ENCODE peak calls at places on chromosome X, in seven cellular contexts. One of them, this sample, is unnamed. For H3K4me1, the result is how much of the 10 kb centered on the place peaks cover.

GRCh38 chrX:137401092-137401491 is 164.8 kb upstream of the ZIC3 start:
- DNase-seq in aorta: no peak
- DNase-seq in transverse colon: no peak
- DNase-seq in CD8-positive, alpha-beta memory T cell: no peak
- DNase-seq in left lung: no peak
- DNase-seq in CD8-positive, alpha-beta T cell: no peak
- DNase-seq in upper lobe of right lung: no peak
- DNase-seq in this sample: no peak

GRCh38 chrX:27451324-27451723 is 11.8 kb downstream of the PPP4R3C start:
- DNase-seq in aorta: no peak
- DNase-seq in transverse colon: no peak
- DNase-seq in CD8-positive, alpha-beta memory T cell: no peak
- DNase-seq in left lung: no peak
- DNase-seq in CD8-positive, alpha-beta T cell: no peak
- DNase-seq in upper lobe of right lung: no peak
- DNase-seq in this sample: no peak

GRCh38 chrX:43643662-43644061 is 12.4 kb upstream of the MAOA start:
- DNase-seq in aorta: no peak
- DNase-seq in transverse colon: no peak
- DNase-seq in CD8-positive, alpha-beta memory T cell: no peak
- DNase-seq in left lung: no peak
- DNase-seq in CD8-positive, alpha-beta T cell: no peak
- DNase-seq in upper lobe of right lung: no peak
- DNase-seq in this sample: no peak

GRCh38 chrX:69238153-69238959 is 73.1 kb upstream of the PJA1 start:
- DNase-seq in aorta: no peak
- DNase-seq in transverse colon: no peak
- DNase-seq in CD8-positive, alpha-beta memory T cell: no peak
- DNase-seq in left lung: no peak
- DNase-seq in CD8-positive, alpha-beta T cell: no peak
- DNase-seq in upper lobe of right lung: no peak
- DNase-seq in this sample: no peak

GRCh38 chrX:2691543-2692220 is 587 bp downstream of the CD99 start:
- DNase-seq in aorta: peak
- DNase-seq in transverse colon: peak
- DNase-seq in CD8-positive, alpha-beta memory T cell: no peak
- DNase-seq in left lung: peak
- DNase-seq in CD8-positive, alpha-beta T cell: no peak
- DNase-seq in upper lobe of right lung: peak
- DNase-seq in this sample: peak

GRCh38 chrX:133654801-133655200 is 239.5 kb upstream of the GPC4 start:
- DNase-seq in aorta: no peak
- DNase-seq in transverse colon: no peak
- DNase-seq in CD8-positive, alpha-beta memory T cell: no peak
- DNase-seq in left lung: no peak
- DNase-seq in CD8-positive, alpha-beta T cell: no peak
- DNase-seq in upper lobe of right lung: no peak
- DNase-seq in this sample: no peak

GRCh38 chrX:100720301-100720700 is 11.6 kb downstream of the SYTL4 start:
- DNase-seq in aorta: no peak
- DNase-seq in transverse colon: no peak
- DNase-seq in CD8-positive, alpha-beta memory T cell: no peak
- DNase-seq in left lung: no peak
- DNase-seq in CD8-positive, alpha-beta T cell: no peak
- DNase-seq in upper lobe of right lung: no peak
- DNase-seq in this sample: no peak

GRCh38 chrX:3713937-3714434 is 537 bp upstream of the PRKX start:
- DNase-seq in aorta: no peak
- DNase-seq in transverse colon: peak
- DNase-seq in CD8-positive, alpha-beta memory T cell: no peak
- DNase-seq in left lung: no peak
- DNase-seq in CD8-positive, alpha-beta T cell: no peak
- DNase-seq in upper lobe of right lung: no peak
- DNase-seq in this sample: peak

GRCh38 chrX:10356979-10357378 is 200.2 kb downstream of the CLCN4 start:
- DNase-seq in aorta: no peak
- DNase-seq in transverse colon: no peak
- DNase-seq in CD8-positive, alpha-beta memory T cell: no peak
- DNase-seq in left lung: no peak
- DNase-seq in CD8-positive, alpha-beta T cell: no peak
- DNase-seq in upper lobe of right lung: no peak
- DNase-seq in this sample: no peak

GRCh38 chrX:5646818-5647217 is 581.8 kb downstream of the NLGN4X start:
- DNase-seq in aorta: no peak
- DNase-seq in transverse colon: peak
- DNase-seq in CD8-positive, alpha-beta memory T cell: no peak
- DNase-seq in left lung: no peak
- DNase-seq in CD8-positive, alpha-beta T cell: no peak
- DNase-seq in upper lobe of right lung: no peak
- DNase-seq in this sample: no peak

GRCh38 chrX:63764946-63765345 is 20.1 kb downstream of the ARHGEF9 start:
- DNase-seq in aorta: no peak
- DNase-seq in transverse colon: no peak
- DNase-seq in CD8-positive, alpha-beta memory T cell: no peak
- DNase-seq in left lung: no peak
- DNase-seq in CD8-positive, alpha-beta T cell: no peak
- DNase-seq in upper lobe of right lung: no peak
- DNase-seq in this sample: no peak

GRCh38 chrX:68163446-68163845 is 269.8 kb downstream of the OPHN1 start:
- DNase-seq in aorta: no peak
- DNase-seq in transverse colon: no peak
- DNase-seq in CD8-positive, alpha-beta memory T cell: no peak
- DNase-seq in left lung: no peak
- DNase-seq in CD8-positive, alpha-beta T cell: no peak
- DNase-seq in upper lobe of right lung: no peak
- DNase-seq in this sample: no peak

GRCh38 chrX:113975441-113975840 is 608.4 kb upstream of the HTR2C start:
- DNase-seq in aorta: no peak
- DNase-seq in transverse colon: no peak
- DNase-seq in CD8-positive, alpha-beta memory T cell: no peak
- DNase-seq in left lung: no peak
- DNase-seq in CD8-positive, alpha-beta T cell: no peak
- DNase-seq in upper lobe of right lung: no peak
- DNase-seq in this sample: no peak

GRCh38 chrX:23854945-23855344 is 52.8 kb downstream of the APOO start:
- DNase-seq in aorta: no peak
- DNase-seq in transverse colon: no peak
- DNase-seq in CD8-positive, alpha-beta memory T cell: no peak
- DNase-seq in left lung: no peak
- DNase-seq in CD8-positive, alpha-beta T cell: no peak
- DNase-seq in upper lobe of right lung: peak
- DNase-seq in this sample: no peak

DNA sequence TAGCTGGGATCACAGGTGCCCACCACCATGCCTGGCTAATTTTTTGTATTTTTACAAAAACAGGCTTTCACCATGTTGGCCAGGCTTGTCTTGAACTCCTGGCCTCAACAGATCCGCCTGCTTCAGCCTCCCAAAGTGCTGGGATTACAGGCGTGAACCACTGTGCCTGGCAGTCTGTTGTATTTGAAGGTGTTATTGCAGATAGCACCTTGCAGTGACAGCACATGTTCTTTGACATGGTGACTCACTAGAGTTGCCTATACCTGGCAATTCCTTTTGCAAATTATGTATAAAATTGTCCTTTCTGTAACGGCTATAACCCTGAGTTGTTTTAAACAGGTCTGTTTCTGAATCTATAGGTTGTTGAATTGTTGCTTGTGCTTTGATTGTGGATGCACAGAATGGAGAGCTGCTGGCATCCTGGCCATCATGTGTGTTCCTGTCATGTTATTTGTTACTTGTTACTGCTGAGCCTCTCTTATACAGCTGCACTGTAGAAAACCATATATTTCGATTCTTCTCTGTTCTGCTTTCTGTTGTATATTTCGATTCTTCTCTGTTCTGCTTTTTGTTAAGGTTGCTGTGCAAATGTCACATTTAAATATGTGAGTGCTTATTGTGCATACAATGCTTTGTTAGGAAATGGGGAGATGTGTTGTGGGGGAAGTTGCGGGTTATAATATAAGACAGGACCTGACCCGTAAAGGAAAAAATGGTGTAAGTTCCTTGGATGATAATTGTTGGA is 8.1 kb downstream of the OGT start:
- DNase-seq in aorta: no peak
- DNase-seq in transverse colon: no peak
- DNase-seq in CD8-positive, alpha-beta memory T cell: no peak
- DNase-seq in left lung: no peak
- DNase-seq in CD8-positive, alpha-beta T cell: no peak
- DNase-seq in upper lobe of right lung: no peak
- DNase-seq in this sample: no peak
- H3K4me1 ChIP-seq in aorta: under half
- H3K4me1 ChIP-seq in transverse colon: half or more
- H3K4me1 ChIP-seq in CD8-positive, alpha-beta memory T cell: under half
- H3K4me1 ChIP-seq in left lung: under half
- H3K4me1 ChIP-seq in CD8-positive, alpha-beta T cell: half or more
- H3K4me1 ChIP-seq in upper lobe of right lung: under half
- H3K4me1 ChIP-seq in this sample: under half

GRCh38 chrX:47321386-47321785 is 49.0 kb upstream of the ZNF157 start:
- DNase-seq in aorta: peak
- DNase-seq in transverse colon: peak
- DNase-seq in CD8-positive, alpha-beta memory T cell: no peak
- DNase-seq in left lung: no peak
- DNase-seq in CD8-positive, alpha-beta T cell: no peak
- DNase-seq in upper lobe of right lung: peak
- DNase-seq in this sample: no peak

GRCh38 chrX:47313056-47313455 is 57.3 kb upstream of the ZNF157 start:
- DNase-seq in aorta: no peak
- DNase-seq in transverse colon: no peak
- DNase-seq in CD8-positive, alpha-beta memory T cell: no peak
- DNase-seq in left lung: no peak
- DNase-seq in CD8-positive, alpha-beta T cell: no peak
- DNase-seq in upper lobe of right lung: no peak
- DNase-seq in this sample: no peak

GRCh38 chrX:47311857-47312774 is 58.3 kb upstream of the ZNF157 start:
- DNase-seq in aorta: no peak
- DNase-seq in transverse colon: peak
- DNase-seq in CD8-positive, alpha-beta memory T cell: peak
- DNase-seq in left lung: no peak
- DNase-seq in CD8-positive, alpha-beta T cell: peak
- DNase-seq in upper lobe of right lung: peak
- DNase-seq in this sample: peak

GRCh38 chrX:47321978-47322377 is 48.4 kb upstream of the ZNF157 start:
- DNase-seq in aorta: no peak
- DNase-seq in transverse colon: no peak
- DNase-seq in CD8-positive, alpha-beta memory T cell: no peak
- DNase-seq in left lung: no peak
- DNase-seq in CD8-positive, alpha-beta T cell: no peak
- DNase-seq in upper lobe of right lung: no peak
- DNase-seq in this sample: no peak

DNA sequence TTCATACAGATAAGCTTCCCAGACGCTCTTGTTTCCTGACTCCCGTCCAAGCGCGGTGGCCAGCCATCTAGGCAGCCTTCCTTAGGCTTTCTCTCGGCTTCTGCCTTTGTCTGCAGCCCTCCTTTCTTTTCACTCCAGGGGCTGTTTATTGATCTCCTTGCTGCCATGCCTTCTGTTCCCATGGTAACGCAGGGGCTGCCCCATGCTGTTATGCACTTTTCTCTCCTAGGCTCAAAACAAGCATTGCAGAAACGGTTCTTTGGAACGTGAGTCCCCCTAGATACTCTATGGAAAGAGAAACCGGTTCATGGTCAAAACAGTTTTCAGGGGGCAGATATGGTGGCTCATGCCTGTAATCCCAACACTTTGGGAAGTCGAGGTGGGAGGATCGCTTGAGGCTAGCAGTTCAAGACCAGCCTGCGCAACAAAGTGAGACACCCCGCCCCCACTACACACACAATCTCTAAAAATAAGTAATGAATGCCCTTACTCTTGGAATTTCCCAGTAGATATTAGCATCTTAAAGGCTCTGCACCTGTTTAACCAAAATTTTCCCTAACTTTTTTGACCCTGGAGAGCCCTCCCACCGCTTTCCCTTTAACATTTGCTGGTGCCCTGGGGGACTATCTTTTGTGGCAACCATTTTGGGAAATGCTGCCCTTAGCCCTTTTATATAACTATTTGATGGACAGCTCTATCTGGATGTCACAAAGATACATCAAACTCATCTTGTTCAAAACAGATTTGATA is 53.9 kb upstream of the ZNF157 start:
- DNase-seq in aorta: no peak
- DNase-seq in transverse colon: no peak
- DNase-seq in CD8-positive, alpha-beta memory T cell: no peak
- DNase-seq in left lung: no peak
- DNase-seq in CD8-positive, alpha-beta T cell: no peak
- DNase-seq in upper lobe of right lung: no peak
- DNase-seq in this sample: no peak
- H3K4me3 ChIP-seq in aorta: no peak
- H3K4me3 ChIP-seq in transverse colon: no peak
- H3K4me3 ChIP-seq in CD8-positive, alpha-beta memory T cell: no peak
- H3K4me3 ChIP-seq in left lung: no peak
- H3K4me3 ChIP-seq in CD8-positive, alpha-beta T cell: no peak
- H3K4me3 ChIP-seq in upper lobe of right lung: no peak
- H3K4me3 ChIP-seq in this sample: no peak

GRCh38 chrX:153989971-153990655 is 17.6 kb downstream of the TMEM187 start:
- DNase-seq in aorta: no peak
- DNase-seq in transverse colon: no peak
- DNase-seq in CD8-positive, alpha-beta memory T cell: no peak
- DNase-seq in left lung: no peak
- DNase-seq in CD8-positive, alpha-beta T cell: peak
- DNase-seq in upper lobe of right lung: no peak
- DNase-seq in this sample: no peak
- H3K4me1 ChIP-seq in aorta: under half
- H3K4me1 ChIP-seq in transverse colon: under half
- H3K4me1 ChIP-seq in CD8-positive, alpha-beta memory T cell: under half
- H3K4me1 ChIP-seq in left lung: under half
- H3K4me1 ChIP-seq in CD8-positive, alpha-beta T cell: under half
- H3K4me1 ChIP-seq in upper lobe of right lung: under half
- H3K4me1 ChIP-seq in this sample: under half

DNA sequence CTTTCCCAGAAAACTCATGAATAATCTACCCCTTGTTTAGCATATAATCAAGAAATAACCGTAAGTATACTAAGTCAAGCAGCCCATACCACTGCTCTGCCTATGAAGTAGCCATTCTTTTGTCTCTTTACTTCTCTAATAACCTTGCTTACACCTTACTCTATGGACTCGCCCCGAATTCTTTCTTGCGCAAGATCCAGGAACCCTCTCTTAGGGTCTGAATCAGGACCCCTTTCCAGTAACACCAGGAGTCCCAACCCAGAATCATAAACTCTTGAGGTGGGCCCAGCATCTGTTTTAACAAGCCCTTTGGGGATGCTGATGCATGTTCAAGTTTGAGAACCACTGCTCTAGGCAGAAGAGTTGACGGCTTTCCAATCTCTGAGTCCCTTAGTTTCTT is 119.6 kb downstream of the BEND2 start:
- DNase-seq in aorta: no peak
- DNase-seq in transverse colon: no peak
- DNase-seq in CD8-positive, alpha-beta memory T cell: no peak
- DNase-seq in left lung: no peak
- DNase-seq in CD8-positive, alpha-beta T cell: no peak
- DNase-seq in upper lobe of right lung: no peak
- DNase-seq in this sample: no peak
- H3K4me3 ChIP-seq in aorta: no peak
- H3K4me3 ChIP-seq in transverse colon: no peak
- H3K4me3 ChIP-seq in CD8-positive, alpha-beta memory T cell: no peak
- H3K4me3 ChIP-seq in left lung: no peak
- H3K4me3 ChIP-seq in CD8-positive, alpha-beta T cell: no peak
- H3K4me3 ChIP-seq in upper lobe of right lung: no peak
- H3K4me3 ChIP-seq in this sample: no peak